ENCODE peak calls at places on chromosomes 1 and 21, in ten cellular contexts. B, J, Q, A, T, Z, V, E, Y and G are unnamed samples.

GRCh38 chr1:47113178-47113577 is 24.1 kb upstream of the CYP4A22 start:
- DNase-seq in T (no peak), B (no peak), J (no peak), V (no peak), E (no peak), Z (no peak), Y (no peak), Q (no peak), A (no peak), G (no peak)

GRCh38 chr1:10918531-10918930 is 93.9 kb upstream of the TARDBP start:
- DNase-seq in Q (no peak), Z (no peak), J (no peak), B (no peak), Y (peak), E (no peak), V (no peak), A (no peak), T (no peak), G (no peak)

GRCh38 chr1:65230741-65231439 is 78.5 kb upstream of the DNAJC6 start:
- DNase-seq in T (no peak), J (no peak), B (no peak), V (no peak), A (no peak), Y (no peak), Q (no peak), E (no peak), Z (no peak), G (no peak)

GRCh38 chr21:33299181-33299752 is 25.5 kb upstream of the IFNAR1 start:
- DNase-seq in Y (no peak), V (no peak), E (no peak), J (no peak), T (peak), Q (no peak), B (no peak), A (no peak), Z (no peak), G (no peak)

GRCh38 chr1:190475394-190476250 is 2.0 kb downstream of the BRINP3 start:
- DNase-seq in T (no peak), B (peak), J (no peak), E (no peak), Q (peak), Z (no peak), Y (peak), V (no peak), A (no peak), G (no peak)

GRCh38 chr1:201436461-201436860 is 14.9 kb upstream of the TNNI1 start:
- DNase-seq in Q (no peak), V (no peak), Z (no peak), B (no peak), J (no peak), T (no peak), E (no peak), A (peak), Y (peak), G (no peak)

GRCh38 chr1:185075476-185075875 is 30.1 kb downstream of the RNF2 start:
- DNase-seq in T (no peak), E (no peak), Y (no peak), Q (no peak), A (no peak), V (no peak), J (no peak), Z (no peak), B (no peak), G (no peak)

GRCh38 chr1:116494745-116495144 is 76.1 kb downstream of the CD58 start:
- DNase-seq in Q (no peak), Y (no peak), E (no peak), T (no peak), A (no peak), Z (no peak), J (no peak), V (no peak), B (no peak), G (no peak)

GRCh38 chr1:161720341-161720887 is 930 bp upstream of the FCRLB start:
- DNase-seq in B (no peak), Y (no peak), A (no peak), Q (no peak), Z (no peak), T (no peak), E (no peak), J (no peak), V (no peak), G (no peak)

GRCh38 chr1:177849130-177849529 is 120.7 kb downstream of the SEC16B start:
- DNase-seq in T (no peak), V (no peak), Z (no peak), J (no peak), Y (no peak), A (no peak), B (no peak), Q (no peak), E (no peak), G (no peak)

GRCh38 chr1:65002508-65003315 is 36.4 kb upstream of the JAK1 start:
- DNase-seq in Y (peak), V (peak), B (peak), A (no peak), J (peak), Z (peak), T (peak), Q (peak), E (no peak), G (no peak)

GRCh38 chr1:227234998-227235405 is 83.3 kb downstream of the CDC42BPA start:
- DNase-seq in Z (no peak), A (peak), V (no peak), E (no peak), T (no peak), J (no peak), Q (no peak), Y (peak), B (no peak), G (peak)

GRCh38 chr1:72724951-72725863 is 442.9 kb upstream of the NEGR1 start:
- DNase-seq in Q (no peak), Z (no peak), E (no peak), J (peak), V (no peak), T (no peak), Y (no peak), B (no peak), A (no peak), G (no peak)

GRCh38 chr21:28099296-28099695 is 893.4 kb downstream of the LTN1 start:
- DNase-seq in Q (no peak), Z (no peak), V (no peak), E (no peak), J (no peak), Y (no peak), B (no peak), T (no peak), A (no peak), G (no peak)

GRCh38 chr1:168842306-168842705 is 113.3 kb upstream of the DPT start:
- DNase-seq in T (no peak), V (no peak), Y (no peak), J (no peak), B (no peak), Q (no peak), Z (no peak), E (no peak), A (no peak), G (no peak)

GRCh38 chr1:85179517-85179916 is 21.3 kb downstream of the SYDE2 start:
- DNase-seq in Z (no peak), E (no peak), B (no peak), A (no peak), T (no peak), V (no peak), Q (no peak), Y (no peak), J (no peak), G (no peak)

GRCh38 chr1:213418268-213419068 is 367.4 kb downstream of the RPS6KC1 start:
- DNase-seq in Q (no peak), A (no peak), Z (no peak), E (no peak), V (no peak), J (no peak), Y (no peak), T (no peak), B (no peak), G (no peak)

GRCh38 chr1:217275617-217276398 is 355.1 kb downstream of the GPATCH2 start:
- DNase-seq in T (no peak), A (no peak), B (no peak), Y (peak), E (no peak), Z (no peak), Q (no peak), V (no peak), J (no peak), G (no peak)

GRCh38 chr21:44267655-44268142 is 6.0 kb upstream of the DNMT3L start:
- DNase-seq in T (no peak), B (no peak), V (no peak), A (no peak), J (peak), Y (no peak), Z (no peak), E (no peak), Q (no peak), G (no peak)

GRCh38 chr1:19045898-19046889 is 89.7 kb upstream of the IFFO2 start:
- DNase-seq in Q (no peak), A (no peak), E (no peak), Y (no peak), J (peak), B (no peak), V (no peak), Z (no peak), T (no peak), G (no peak)

GRCh38 chr1:224235819-224236493 is 52.9 kb downstream of the DEGS1 start:
- DNase-seq in Y (no peak), J (no peak), Q (no peak), T (no peak), Z (no peak), V (no peak), E (no peak), B (no peak), A (no peak), G (no peak)

GRCh38 chr1:61202854-61203603 is 120.7 kb downstream of the NFIA start:
- DNase-seq in Q (no peak), B (no peak), Z (no peak), T (no peak), Y (no peak), J (no peak), A (no peak), E (no peak), V (no peak), G (no peak)

GRCh38 chr1:248818505-248819374 is 7.0 kb downstream of the SH3BP5L start:
- DNase-seq in T (no peak), B (no peak), Q (no peak), E (no peak), A (no peak), Z (peak), V (no peak), J (no peak), Y (no peak), G (no peak)

GRCh38 chr1:89483010-89483756 is 41.4 kb upstream of the LRRC8B start:
- DNase-seq in E (no peak), J (no peak), Q (peak), Z (peak), V (peak), T (peak), A (peak), B (peak), Y (peak), G (peak)

GRCh38 chr1:231481289-231481688 is 47.2 kb upstream of the TSNAX start:
- DNase-seq in J (no peak), B (no peak), E (no peak), A (no peak), Z (no peak), Q (no peak), Y (no peak), T (no peak), V (no peak), G (no peak)

GRCh38 chr1:226187019-226187322 is 430 bp upstream of the ACBD3 start:
- DNase-seq in V (no peak), Z (no peak), B (no peak), Q (no peak), J (no peak), A (no peak), E (no peak), T (no peak), Y (no peak), G (no peak)

GRCh38 chr1:207027221-207027777 is 5.3 kb downstream of the C1orf116 start:
- DNase-seq in B (no peak), Y (peak), E (no peak), Z (no peak), Q (no peak), T (no peak), V (no peak), J (no peak), A (no peak), G (no peak)

GRCh38 chr1:27774654-27775053 is 1.6 kb downstream of the STX12 start:
- DNase-seq in T (no peak), B (no peak), Y (no peak), V (no peak), A (no peak), J (no peak), Q (no peak), Z (no peak), E (no peak), G (no peak)

GRCh38 chr1:53408013-53408754 is 51.0 kb upstream of the DMRTB1 start:
- DNase-seq in Z (no peak), A (no peak), E (no peak), Y (peak), T (no peak), J (no peak), B (no peak), Q (no peak), V (no peak), G (no peak)

GRCh38 chr21:44407493-44407892 is 47.8 kb upstream of the LRRC3 start:
- DNase-seq in A (no peak), T (peak), Q (no peak), Y (no peak), B (no peak), Z (no peak), J (no peak), V (no peak), E (no peak), G (no peak)

GRCh38 chr1:2644171-2644570 is 11.4 kb upstream of the MMEL1 start:
- DNase-seq in V (no peak), Q (no peak), Z (no peak), A (no peak), B (peak), T (no peak), Y (no peak), J (no peak), E (no peak), G (no peak)

GRCh38 chr1:78009836-78010235 is 5.1 kb downstream of the DNAJB4 start:
- DNase-seq in Z (no peak), Y (peak), J (no peak), A (no peak), Q (no peak), V (no peak), E (no peak), T (no peak), B (no peak), G (no peak)

GRCh38 chr1:222288056-222288455 is 259.8 kb downstream of the HHIPL2 start:
- DNase-seq in Z (no peak), Q (no peak), J (no peak), Y (peak), E (no peak), B (no peak), T (no peak), A (no peak), V (no peak), G (no peak)

GRCh38 chr1:34844252-34844634 is 15.3 kb downstream of the SMIM12 start:
- DNase-seq in A (no peak), T (no peak), B (no peak), Z (no peak), Q (no peak), E (no peak), V (no peak), Y (peak), J (no peak), G (no peak)